ENCODE peak calls at places on chromosome X, in ten cellular contexts. B, D, H, J, Z, O, G, W, M and Q are unnamed samples.

GRCh38 chrX:129980043-129980442 is 2.4 kb upstream of the BCORL1 start:
- DNase-seq in B (peak; percentile 67), J (no peak), Z (peak; percentile 37), G (no peak), W (peak; percentile 52), M (no peak), D (peak; percentile 53), H (peak; percentile 28), O (peak; percentile 61), Q (peak; percentile 64)

GRCh38 chrX:135522878-135523693 is 2.6 kb downstream of the INTS6L start:
- DNase-seq in G (no peak), M (no peak), Z (no peak), J (no peak), D (no peak), W (no peak), H (no peak), B (no peak), O (no peak), Q (no peak)

GRCh38 chrX:2507904-2508630 is 7.3 kb upstream of the DHRSX start:
- DNase-seq in B (no peak), G (no peak), Z (no peak), D (no peak), W (no peak), O (no peak), M (no peak), H (no peak), J (no peak), Q (no peak)

GRCh38 chrX:107454302-107454701 is 4.8 kb downstream of the FRMPD3 start:
- DNase-seq in Z (no peak), H (peak; percentile 20), D (no peak), M (no peak), J (peak; percentile 11), W (no peak), O (no peak), G (peak; percentile 73), B (no peak), Q (no peak)

GRCh38 chrX:13506574-13506973 is 62.8 kb upstream of the EGFL6 start:
- DNase-seq in M (no peak), Z (peak; percentile 33), H (peak; percentile 53), G (peak; percentile 18), W (no peak), D (peak; percentile 41), O (peak; percentile 21), B (no peak), J (peak; percentile 55), Q (peak; percentile 53)

GRCh38 chrX:125333583-125333982 is 13.9 kb downstream of the TEX13C start:
- DNase-seq in J (no peak), Z (no peak), M (no peak), W (no peak), G (no peak), B (no peak), O (no peak), H (no peak), D (no peak), Q (no peak)

GRCh38 chrX:346034-346813 is 27.6 kb upstream of the GTPBP6 start:
- DNase-seq in O (no peak), M (no peak), J (no peak), Z (no peak), W (no peak), H (no peak), D (peak; percentile 38), B (no peak), G (no peak), Q (no peak)

GRCh38 chrX:10216208-10216607 is 59.4 kb downstream of the CLCN4 start:
- DNase-seq in O (no peak), Z (no peak), W (no peak), H (no peak), G (no peak), B (no peak), D (no peak), J (no peak), M (no peak), Q (no peak)

GRCh38 chrX:40165861-40166260 is 68.1 kb upstream of the BCOR start:
- DNase-seq in D (no peak), B (no peak), O (no peak), H (no peak), G (no peak), M (no peak), J (no peak), Z (no peak), W (no peak), Q (no peak)

GRCh38 chrX:40167240-40168182 is 69.8 kb upstream of the BCOR start:
- DNase-seq in G (no peak), B (no peak), H (no peak), W (no peak), J (no peak), D (no peak), Z (no peak), M (no peak), O (no peak), Q (peak; percentile 75)

GRCh38 chrX:40169193-40170086 is 71.7 kb upstream of the BCOR start:
- DNase-seq in G (no peak), H (peak; percentile 81), M (no peak), W (peak; percentile 61), D (peak; percentile 69), J (peak; percentile 81), O (peak; percentile 71), Z (peak; percentile 48), B (peak; percentile 69), Q (peak; percentile 85)

GRCh38 chrX:40166582-40166981 is 68.8 kb upstream of the BCOR start:
- DNase-seq in O (no peak), J (no peak), W (no peak), G (no peak), M (no peak), B (no peak), Z (no peak), H (no peak), D (no peak), Q (no peak)

DNA sequence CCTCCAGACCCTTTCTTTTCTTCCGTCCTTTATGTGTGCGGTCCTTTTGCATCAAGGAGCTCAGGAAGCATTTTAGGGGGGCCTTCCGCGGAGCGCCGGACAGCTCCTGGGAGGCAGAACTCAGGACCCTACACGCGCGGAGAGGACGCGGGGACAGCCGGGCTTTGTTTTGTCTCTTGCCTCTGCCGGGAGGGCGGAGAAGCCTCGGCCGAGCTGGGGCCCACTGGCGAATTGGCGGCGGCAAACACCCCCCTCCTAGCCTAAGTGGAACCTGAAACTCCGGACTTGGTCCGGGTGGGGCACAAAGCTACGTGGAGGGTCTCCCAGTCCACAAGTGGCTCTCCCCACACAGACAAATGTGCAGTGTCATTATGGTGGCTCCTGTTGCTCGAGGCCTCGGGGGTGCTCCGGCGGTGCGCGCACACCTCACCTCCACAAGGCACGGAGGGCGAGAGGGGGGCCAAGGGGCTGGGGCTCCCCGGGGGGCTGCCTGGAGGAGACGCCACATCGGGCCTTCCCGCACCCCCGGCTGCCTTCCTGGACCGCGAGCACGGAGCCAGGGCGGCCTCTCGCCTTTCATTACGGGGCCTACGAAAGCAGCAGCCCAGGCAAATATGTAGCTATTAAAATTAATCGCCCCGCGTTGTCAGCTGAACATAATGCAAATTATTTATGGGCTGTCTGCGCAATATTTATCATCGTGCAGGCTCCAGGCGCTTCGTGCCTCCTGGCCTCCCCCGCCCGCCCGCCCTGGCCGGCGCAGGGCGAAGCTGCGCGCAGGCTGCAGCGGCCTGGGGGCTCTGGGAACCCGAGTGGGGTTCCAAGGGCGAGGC is 70.6 kb upstream of the BCOR start:
- DNase-seq in J (no peak), W (no peak), O (no peak), M (no peak), D (no peak), Z (no peak), H (no peak), G (no peak), B (peak; percentile 58), Q (peak; percentile 42)
- H3K4me1 ChIP-seq in J (peaks cover 10% of the 10 kb centered on the region), W (peaks cover 71% of the 10 kb centered on the region), O (peaks cover 9% of the 10 kb centered on the region), M (peaks cover 53% of the 10 kb centered on the region), D (peaks cover 32% of the 10 kb centered on the region), Z (peaks cover 15% of the 10 kb centered on the region), H (peaks cover 43% of the 10 kb centered on the region), G (peaks cover 9% of the 10 kb centered on the region), B (peaks cover 43% of the 10 kb centered on the region), Q (peaks cover 2% of the 10 kb centered on the region)

GRCh38 chrX:153471663-153472280 is 1.4 kb upstream of the HAUS7 start:
- DNase-seq in H (no peak), M (no peak), G (no peak), Z (no peak), W (no peak), J (no peak), D (no peak), B (no peak), O (no peak), Q (no peak)

GRCh38 chrX:153470411-153471363 is at the start of gene HAUS7:
- DNase-seq in G (peak; percentile 82), W (peak; percentile 90), O (peak; percentile 84), D (peak; percentile 91), H (peak; percentile 83), J (peak; percentile 93), B (peak; percentile 93), Z (peak; percentile 89), M (peak; percentile 88), Q (peak; percentile 92)

GRCh38 chrX:153468008-153468580 is 2.3 kb downstream of the HAUS7 start:
- DNase-seq in W (no peak), B (no peak), G (no peak), H (no peak), M (no peak), J (no peak), Z (no peak), O (no peak), D (no peak), Q (no peak)

GRCh38 chrX:153473126-153473525 is 2.8 kb upstream of the HAUS7 start:
- DNase-seq in Z (no peak), O (no peak), H (no peak), M (no peak), W (no peak), G (no peak), J (no peak), B (no peak), D (no peak), Q (no peak)

DNA sequence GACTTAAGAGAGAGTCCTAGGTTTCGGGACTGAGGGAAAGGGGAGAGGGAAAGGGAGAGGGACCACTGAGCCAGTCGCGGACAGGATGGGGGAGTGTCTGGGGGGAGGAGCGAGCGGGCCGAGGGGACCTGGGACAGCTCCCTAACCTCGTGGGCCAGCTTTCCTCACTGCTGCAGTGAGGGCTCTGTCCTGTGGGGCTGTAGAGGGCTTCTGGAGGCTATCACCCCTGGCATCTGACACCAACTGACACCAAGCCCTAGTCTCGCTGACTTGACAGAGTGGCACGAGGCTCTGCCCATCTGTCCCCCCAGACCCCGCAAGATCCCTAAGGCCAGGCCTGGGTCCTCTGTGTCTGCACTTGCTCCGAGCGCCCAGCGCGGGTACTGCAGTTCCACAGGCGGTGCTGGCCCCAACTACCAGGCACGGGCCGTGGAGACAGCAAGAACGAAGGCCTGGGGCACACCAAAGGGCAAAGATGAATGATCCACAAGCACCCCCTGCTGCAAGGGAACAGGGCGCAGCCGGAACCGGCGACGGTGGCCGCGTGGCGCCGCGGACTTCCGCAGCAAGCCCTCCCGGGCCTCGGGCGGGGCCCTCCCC is 465 bp downstream of the HAUS7 start:
- DNase-seq in O (peak; percentile 43), B (no peak), W (peak; percentile 41), G (peak; percentile 8), Z (peak; percentile 38), M (no peak), J (no peak), H (peak; percentile 10), D (no peak), Q (no peak)
- TF ChIP-seq CTCF in O (no peak), B (no peak), W (peak; percentile 17), G (no peak), Z (peak; percentile 15), M (no peak), J (no peak), H (no peak), D (peak; percentile 6), Q (peak; percentile 16)

GRCh38 chrX:47316276-47317025 is 53.9 kb upstream of the ZNF157 start:
- DNase-seq in W (no peak), G (no peak), M (no peak), B (no peak), D (no peak), H (no peak), Z (no peak), O (no peak), J (no peak), Q (no peak)
- H3K4me3 ChIP-seq in W (no peak overlapping the region), G (no peak overlapping the region), M (peak overlapping the region; percentile 4), B (no peak overlapping the region), D (no peak overlapping the region), H (no peak overlapping the region), Z (no peak overlapping the region), O (no peak overlapping the region), J (no peak overlapping the region), Q (no peak overlapping the region)

GRCh38 chrX:54758114-54759055 is 39.7 kb downstream of the ITIH6 start:
- DNase-seq in Z (no peak), O (no peak), G (no peak), W (no peak), B (no peak), J (peak; percentile 3), H (no peak), M (no peak), D (no peak), Q (no peak)

GRCh38 chrX:54754854-54755253 is 43.2 kb downstream of the ITIH6 start:
- DNase-seq in W (no peak), B (no peak), O (no peak), M (no peak), D (no peak), Z (no peak), G (no peak), J (no peak), H (no peak), Q (no peak)
- H3K4me1 ChIP-seq in W (no peaks in the 10 kb centered on the region), B (no peaks in the 10 kb centered on the region), O (no peaks in the 10 kb centered on the region), M (no peaks in the 10 kb centered on the region), D (no peaks in the 10 kb centered on the region), Z (peaks cover 5% of the 10 kb centered on the region), G (no peaks in the 10 kb centered on the region), J (no peaks in the 10 kb centered on the region), H (no peaks in the 10 kb centered on the region), Q (no peaks in the 10 kb centered on the region)